ENCODE peak calls at places on chromosomes 16 and 17, in eight cellular contexts. Z is GM23338, P is neural progenitor cell, L is PC-3, Q is IMR-90, M is osteoblast, E is H1, G is fibroblast of lung. S is an unnamed sample.

GRCh38 chr17:9225305-9226101 is 204.2 kb downstream of the NTN1 start:
- DNase-seq in P (peak), G (no peak), L (no peak), E (no peak), M (peak), Z (peak), Q (no peak), S (no peak)

GRCh38 chr16:84198401-84198800 is 7.4 kb downstream of the ADAD2 start:
- DNase-seq in G (peak), M (peak), E (no peak), Q (peak), P (no peak), L (peak), Z (no peak), S (no peak)

GRCh38 chr17:2545393-2545792 is 33.7 kb upstream of the METTL16 start:
- DNase-seq in P (no peak), G (no peak), L (no peak), E (no peak), Z (no peak), Q (no peak), M (no peak), S (no peak)

GRCh38 chr16:3216263-3216640 is 18.7 kb downstream of the ZNF200 start:
- DNase-seq in G (no peak), P (no peak), E (no peak), Q (no peak), Z (no peak), M (no peak), L (no peak), S (no peak)

GRCh38 chr17:3915642-3916012 is 638 bp downstream of the P2RX1 start:
- DNase-seq in E (no peak), M (peak), Q (no peak), L (no peak), G (no peak), Z (no peak), P (no peak), S (peak)

GRCh38 chr17:58402047-58402446 is 15.3 kb downstream of the RNF43 start:
- DNase-seq in Z (no peak), P (no peak), L (peak), E (no peak), G (no peak), Q (no peak), M (peak), S (no peak)

GRCh38 chr17:13885953-13886889 is 183.1 kb upstream of the COX10 start:
- DNase-seq in M (no peak), P (no peak), E (no peak), G (peak), Z (no peak), Q (peak), L (no peak), S (no peak)

GRCh38 chr17:64984776-64985521 is 65.7 kb upstream of the LRRC37A3 start:
- DNase-seq in G (peak), M (no peak), P (no peak), E (no peak), Q (peak), L (peak), Z (no peak), S (peak)

GRCh38 chr17:58390884-58391283 is 26.4 kb downstream of the RNF43 start:
- DNase-seq in L (no peak), E (no peak), G (no peak), Q (no peak), Z (no peak), P (no peak), M (no peak), S (no peak)

GRCh38 chr17:48541574-48542113 is 3.3 kb downstream of the HOXB2 start:
- DNase-seq in M (peak), G (peak), P (peak), L (no peak), Z (peak), Q (peak), E (no peak), S (no peak)

GRCh38 chr16:60755907-60756306 is 1280.3 kb downstream of the CDH8 start:
- DNase-seq in G (no peak), Q (no peak), P (no peak), L (no peak), E (no peak), M (no peak), Z (no peak), S (peak)
- TF ChIP-seq CTCF in G (no peak), Q (no peak), P (peak), L (no peak), E (peak), M (no peak), Z (peak), S (peak)

GRCh38 chr16:1532081-1532760 is 1.2 kb upstream of the TMEM204 start:
- DNase-seq in Z (no peak), E (no peak), Q (no peak), M (no peak), G (peak), P (no peak), L (no peak), S (no peak)
- H3K4me3 ChIP-seq in Z (no peak), E (no peak), Q (no peak), M (no peak), G (no peak), P (no peak), L (no peak), S (no peak)

GRCh38 chr16:58024347-58024672 is 1.2 kb upstream of the MMP15 start:
- DNase-seq in Q (no peak), Z (no peak), L (no peak), P (no peak), G (no peak), E (no peak), M (no peak), S (no peak)
- H2AFZ ChIP-seq in Q (peak), Z (peak), L (no peak), P (no peak), G (no peak), E (no peak), M (peak), S (no peak)

GRCh38 chr17:50213026-50214015 is 11.9 kb upstream of the COL1A1 start:
- DNase-seq in E (no peak), L (no peak), Q (peak), M (peak), P (peak), Z (peak), G (no peak), S (peak)
- TF ChIP-seq CTCF in E (peak), L (no peak), Q (peak), M (no peak), P (peak), Z (no peak), G (no peak), S (no peak)

DNA sequence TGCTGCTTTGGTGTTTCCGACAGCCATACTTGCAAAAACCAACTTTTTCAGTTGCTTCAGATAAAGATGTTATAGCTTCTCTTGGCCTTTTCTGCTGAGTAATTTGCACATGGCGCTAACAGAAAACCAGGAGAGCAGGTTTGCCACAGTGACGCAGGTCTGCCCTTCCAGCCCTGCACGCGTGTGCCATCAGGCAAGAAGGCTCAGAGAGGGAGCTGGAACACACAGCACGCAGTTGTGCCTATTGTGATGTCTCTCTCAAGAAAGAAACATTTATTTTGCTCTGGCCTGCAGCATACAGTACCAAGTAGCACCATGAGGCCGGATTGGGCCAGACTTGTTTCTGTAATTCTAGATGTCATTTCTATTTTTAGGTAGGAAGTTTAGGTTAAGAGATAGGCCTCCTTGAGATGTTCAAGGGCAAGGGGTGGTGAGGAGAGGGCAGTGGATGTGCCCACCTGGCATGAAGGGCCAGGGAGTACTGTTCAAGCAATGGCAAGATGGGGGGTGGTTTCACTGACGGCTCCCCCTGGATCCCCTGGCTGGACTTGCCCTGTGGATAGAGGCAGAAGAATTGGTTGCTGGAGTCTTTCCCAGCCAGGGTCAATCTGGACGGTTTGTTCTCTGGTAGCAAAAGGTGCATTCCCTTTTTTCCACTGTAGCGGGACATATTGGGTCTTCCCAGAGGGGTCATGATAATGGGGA is 1.9 kb downstream of the CBX2 start:
- DNase-seq in Z (no peak), Q (no peak), M (peak), L (peak), P (no peak), G (no peak), E (no peak), S (no peak)
- H3K4me3 ChIP-seq in Z (peak), Q (no peak), M (no peak), L (peak), P (peak), G (no peak), E (peak), S (no peak)

GRCh38 chr17:7097940-7098339 is 16.7 kb downstream of the ASGR2 start:
- DNase-seq in Q (peak), L (peak), G (peak), P (no peak), E (no peak), M (no peak), Z (no peak), S (no peak)

GRCh38 chr17:7095642-7096041 is 15.6 kb upstream of the CLEC10A start:
- DNase-seq in L (no peak), Q (no peak), M (no peak), G (no peak), P (no peak), Z (no peak), E (no peak), S (no peak)

GRCh38 chr17:7098802-7099459 is 15.7 kb downstream of the ASGR2 start:
- DNase-seq in E (no peak), Q (no peak), M (no peak), L (no peak), Z (no peak), P (no peak), G (no peak), S (no peak)

GRCh38 chr17:7094661-7095064 is 14.6 kb upstream of the CLEC10A start:
- DNase-seq in E (no peak), M (no peak), Q (no peak), L (no peak), G (no peak), P (no peak), Z (no peak), S (no peak)
- H2AFZ ChIP-seq in E (no peak), M (no peak), Q (no peak), L (no peak), G (no peak), P (no peak), Z (no peak), S (no peak)

GRCh38 chr16:63457869-63458268 is 1421.6 kb upstream of the CDH8 start:
- DNase-seq in E (no peak), G (no peak), M (no peak), Q (no peak), P (no peak), L (no peak), Z (no peak), S (no peak)

GRCh38 chr16:63458842-63459241 is 1422.6 kb upstream of the CDH8 start:
- DNase-seq in M (no peak), E (no peak), L (no peak), P (no peak), Z (no peak), G (no peak), Q (no peak), S (no peak)

DNA sequence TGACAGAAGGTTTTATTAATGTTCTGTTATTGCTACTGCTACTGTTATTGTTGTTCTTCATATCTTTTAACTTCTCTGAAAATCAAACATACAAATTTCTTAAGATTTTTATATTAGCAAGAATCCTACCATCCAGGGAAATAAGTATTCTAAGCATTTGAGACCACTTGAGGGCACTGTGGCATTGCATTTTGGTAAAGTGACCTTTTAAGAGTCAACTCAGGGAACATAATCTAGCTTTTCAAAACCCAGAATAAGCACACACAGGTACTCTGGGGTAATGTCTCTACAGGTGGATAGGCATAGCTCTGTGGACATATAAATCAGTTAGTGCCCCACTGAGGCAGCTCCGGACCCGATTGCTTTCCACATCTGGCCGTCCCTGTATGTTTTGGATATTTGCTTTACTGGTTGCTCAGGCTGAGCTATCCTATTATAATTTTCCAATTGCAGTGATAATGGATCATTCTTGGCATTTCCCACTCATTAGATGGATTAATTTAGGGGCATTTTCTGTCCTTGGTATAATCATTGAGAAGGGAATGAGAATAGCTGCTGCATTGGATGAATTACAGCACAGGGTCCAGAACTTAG is 1425.1 kb upstream of the CDH8 start:
- DNase-seq in M (no peak), L (peak), Z (peak), P (peak), Q (peak), G (peak), E (no peak), S (peak)
- TF ChIP-seq CTCF in M (peak), L (peak), Z (peak), P (peak), Q (peak), G (peak), E (peak), S (peak)

DNA sequence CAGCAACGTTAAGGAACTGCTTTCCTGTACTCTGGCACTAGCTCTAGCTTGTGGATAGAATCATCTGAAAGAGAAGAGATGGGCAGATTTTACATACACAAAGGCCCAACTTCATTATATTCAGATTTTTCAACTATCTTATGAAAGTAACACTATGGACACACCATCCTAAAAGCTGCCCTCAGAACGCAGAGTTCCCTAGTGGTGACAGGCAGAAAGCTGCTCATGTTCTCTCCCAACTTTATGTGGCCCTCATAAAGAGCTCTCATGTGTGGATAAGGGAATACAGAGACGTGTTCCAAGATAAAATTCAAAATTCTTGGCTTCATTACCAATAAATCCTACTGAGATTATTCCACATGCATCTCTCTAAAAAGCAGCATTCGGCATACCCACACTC is 1.5 kb downstream of the CFAP20 start:
- DNase-seq in M (peak), P (no peak), Z (no peak), Q (no peak), E (no peak), G (no peak), L (peak), S (no peak)
- H3K4me3 ChIP-seq in M (peak), P (peak), Z (peak), Q (peak), E (peak), G (peak), L (peak), S (peak)

GRCh38 chr16:64751906-64752305 is 370.0 kb downstream of the CDH11 start:
- DNase-seq in M (peak), Q (peak), E (no peak), L (no peak), G (peak), Z (no peak), P (no peak), S (no peak)
- H2AFZ ChIP-seq in M (no peak), Q (no peak), E (no peak), L (no peak), G (no peak), Z (no peak), P (no peak), S (no peak)

GRCh38 chr17:38969281-38969680 is 2.1 kb upstream of the FBXO47 start:
- DNase-seq in P (no peak), M (no peak), L (no peak), G (no peak), Z (no peak), E (no peak), Q (no peak), S (no peak)

GRCh38 chr17:38967290-38967738 is at the start of gene FBXO47:
- DNase-seq in M (peak), G (peak), P (peak), L (no peak), Z (peak), Q (peak), E (peak), S (no peak)

GRCh38 chr17:38970804-38971203 is 3.6 kb upstream of the FBXO47 start:
- DNase-seq in Z (peak), Q (no peak), L (peak), E (no peak), P (no peak), M (no peak), G (no peak), S (peak)

GRCh38 chr17:38970128-38970527 is 2.9 kb upstream of the FBXO47 start:
- DNase-seq in Q (no peak), G (no peak), P (no peak), E (no peak), L (no peak), Z (peak), M (no peak), S (no peak)
- TF ChIP-seq CTCF in Q (no peak), G (no peak), P (peak), E (peak), L (no peak), Z (peak), M (no peak), S (no peak)